ENCODE peak calls at places on chromosomes 3 and 15, in four cellular contexts. W, U, X and G are unnamed samples.

GRCh38 chr3:63625161-63625560 is 27.3 kb upstream of the SNTN start:
- DNase-seq in W (no peak), U (no peak), X (no peak), G (no peak)

GRCh38 chr3:22089284-22089683 is 338.3 kb upstream of the ZNF385D start:
- DNase-seq in W (peak; percentile 11), U (no peak), X (no peak), G (no peak)

GRCh38 chr3:18241837-18242236 is 183.3 kb downstream of the SATB1 start:
- DNase-seq in W (no peak), U (no peak), X (no peak), G (no peak)

GRCh38 chr3:162994165-162994564 is 1497.6 kb downstream of the OTOL1 start:
- DNase-seq in W (no peak), U (no peak), X (no peak), G (no peak)

GRCh38 chr3:42502429-42503250 is at the start of gene VIPR1:
- DNase-seq in W (peak; percentile 75), U (peak; percentile 67), X (peak; percentile 77), G (no peak)

GRCh38 chr3:43001094-43001553 is 22.0 kb downstream of the GASK1A start:
- DNase-seq in W (peak; percentile 66), U (peak; percentile 94), X (no peak), G (no peak)

GRCh38 chr3:11607816-11608215 is 35.9 kb downstream of the VGLL4 start:
- DNase-seq in W (no peak), U (no peak), X (no peak), G (no peak)

GRCh38 chr3:186570941-186571643 is 572 bp downstream of the DNAJB11 start:
- DNase-seq in W (no peak), U (no peak), X (no peak), G (no peak)

GRCh38 chr3:194602580-194603300 is 30.5 kb downstream of the TMEM44 start:
- DNase-seq in W (no peak), U (no peak), X (no peak), G (no peak)

GRCh38 chr15:69484837-69485236 is 32.2 kb downstream of the RPLP1 start:
- DNase-seq in W (no peak), U (no peak), X (no peak), G (no peak)

GRCh38 chr3:56590814-56591213 is 33.8 kb downstream of the CCDC66 start:
- DNase-seq in W (no peak), U (no peak), X (no peak), G (no peak)

GRCh38 chr3:157502916-157503620 is at the start of gene VEPH1:
- DNase-seq in W (no peak), U (no peak), X (no peak), G (no peak)

GRCh38 chr15:42274693-42274971 is 1.4 kb upstream of the TMEM87A start:
- DNase-seq in W (no peak), U (no peak), X (no peak), G (no peak)

GRCh38 chr15:91852741-91853500 is 587 bp upstream of the SLCO3A1 start:
- DNase-seq in W (peak; percentile 91), U (peak; percentile 77), X (no peak), G (no peak)

GRCh38 chr3:187850256-187851010 is 105.2 kb upstream of the BCL6 start:
- DNase-seq in W (no peak), U (peak; percentile 44), X (no peak), G (no peak)

GRCh38 chr3:99965077-99965476 is 147.4 kb downstream of the CMSS1 start:
- DNase-seq in W (no peak), U (no peak), X (no peak), G (no peak)

GRCh38 chr3:142027713-142028112 is 121.6 kb downstream of the TFDP2 start:
- DNase-seq in W (peak; percentile 10), U (no peak), X (no peak), G (peak; percentile 24)

GRCh38 chr3:5195605-5196004 is 8.1 kb downstream of the EDEM1 start:
- DNase-seq in W (no peak), U (peak; percentile 51), X (no peak), G (no peak)

GRCh38 chr3:119492128-119492527 is 6.2 kb upstream of the TIMMDC1 start:
- DNase-seq in W (no peak), U (no peak), X (no peak), G (no peak)

GRCh38 chr3:30233924-30234666 is 372.3 kb upstream of the TGFBR2 start:
- DNase-seq in W (no peak), U (no peak), X (no peak), G (no peak)

GRCh38 chr3:69671082-69671952 is 67.9 kb upstream of the MITF start:
- DNase-seq in W (peak; percentile 81), U (no peak), X (no peak), G (peak; percentile 14)

GRCh38 chr15:74123131-74123429 is 7.3 kb upstream of the ISLR2 start:
- DNase-seq in W (no peak), U (no peak), X (no peak), G (peak; percentile 34)

GRCh38 chr15:82045179-82045891 is 483 bp downstream of the MEX3B start:
- DNase-seq in W (peak; percentile 30), U (peak; percentile 39), X (no peak), G (no peak)

GRCh38 chr3:25151497-25151896 is 276.6 kb upstream of the RARB start:
- DNase-seq in W (no peak), U (no peak), X (no peak), G (no peak)

GRCh38 chr15:45474799-45475198 is 47.8 kb downstream of the SLC30A4 start:
- DNase-seq in W (no peak), U (no peak), X (no peak), G (no peak)

GRCh38 chr15:89502867-89503595 is 6.6 kb upstream of the RHCG start:
- DNase-seq in W (no peak), U (no peak), X (no peak), G (no peak)

GRCh38 chr3:81242871-81243270 is 518.6 kb downstream of the GBE1 start:
- DNase-seq in W (no peak), U (no peak), X (no peak), G (peak; percentile 18)

GRCh38 chr3:123025642-123026521 is 1.7 kb downstream of the SEMA5B start:
- DNase-seq in W (no peak), U (no peak), X (no peak), G (no peak)

GRCh38 chr3:28612232-28612631 is 263.6 kb upstream of the AZI2 start:
- DNase-seq in W (no peak), U (no peak), X (no peak), G (no peak)

GRCh38 chr3:146431240-146431639 is 38.1 kb downstream of the PLSCR2 start:
- DNase-seq in W (no peak), U (no peak), X (no peak), G (no peak)

GRCh38 chr3:13823692-13824091 is 56.2 kb downstream of the WNT7A start:
- DNase-seq in W (no peak), U (no peak), X (no peak), G (no peak)

GRCh38 chr3:141449424-141449823 is 37.4 kb upstream of the RASA2 start:
- DNase-seq in W (no peak), U (no peak), X (no peak), G (no peak)

GRCh38 chr3:111858641-111859040 is 424 bp upstream of the PHLDB2 start:
- DNase-seq in W (no peak), U (no peak), X (no peak), G (no peak)

GRCh38 chr15:70244978-70245542 is 147.3 kb upstream of the TLE3 start:
- DNase-seq in W (no peak), U (no peak), X (no peak), G (no peak)

GRCh38 chr3:114850913-114851312 is 296.2 kb downstream of the ZBTB20 start:
- DNase-seq in W (no peak), U (no peak), X (no peak), G (no peak)

GRCh38 chr3:170699158-170700053 is 113.5 kb upstream of the SLC7A14 start:
- DNase-seq in W (no peak), U (peak; percentile 53), X (no peak), G (no peak)

GRCh38 chr3:46110701-46111493 is 83.6 kb upstream of the XCR1 start:
- DNase-seq in W (peak; percentile 36), U (peak; percentile 44), X (no peak), G (no peak)

GRCh38 chr3:131901686-131902085 is 133.1 kb downstream of the CPNE4 start:
- DNase-seq in W (no peak), U (no peak), X (no peak), G (peak; percentile 63)

GRCh38 chr15:79966634-79967330 is 4.2 kb downstream of the BCL2A1 start:
- DNase-seq in W (no peak), U (no peak), X (no peak), G (no peak)